ENCODE peak calls at places on chromosome 13, in nine cellular contexts. S is thyroid gland; X is BE2C; D is mucosa of descending colon; N is fibroblast of pulmonary artery; G is nephron progenitor cell; A is CD4-positive, alpha-beta T cell; H is CD8-positive, alpha-beta T cell; O is RWPE2. V is an unnamed sample.
A peak's percentile ranks its signal among the peaks of the same experiment; 100 is the strongest.

GRCh38 chr13:46006688-46007452 is 45.7 kb downstream of the ZC3H13 start:
- DNase-seq in S (no peak), X (no peak), D (no peak), N (no peak), G (no peak), A (no peak), H (no peak), O (no peak), V (no peak)

GRCh38 chr13:77523386-77523785 is 12.1 kb upstream of the SCEL start:
- DNase-seq in S (no peak), X (no peak), D (no peak), N (no peak), G (no peak), A (no peak), H (no peak), O (no peak), V (no peak)

GRCh38 chr13:33637978-33638743 is 179.8 kb upstream of the RFC3 start:
- DNase-seq in S (no peak), X (no peak), D (no peak), N (peak; percentile 53), G (no peak), A (no peak), H (no peak), O (no peak), V (no peak)

GRCh38 chr13:110138700-110139036 is 168.3 kb downstream of the COL4A1 start:
- DNase-seq in S (no peak), X (no peak), D (no peak), N (no peak), G (no peak), A (no peak), H (no peak), O (no peak), V (no peak)

GRCh38 chr13:39915418-39915817 is 260.0 kb downstream of the COG6 start:
- DNase-seq in S (no peak), X (no peak), D (no peak), N (no peak), G (no peak), A (no peak), H (no peak), O (no peak), V (no peak)

GRCh38 chr13:23140492-23140891 is 40.3 kb upstream of the SGCG start:
- DNase-seq in S (no peak), X (no peak), D (no peak), N (no peak), G (no peak), A (no peak), H (no peak), O (no peak), V (no peak)

GRCh38 chr13:23828866-23829265 is 60.3 kb downstream of the MIPEP start:
- DNase-seq in S (no peak), X (no peak), D (no peak), N (peak; percentile 51), G (no peak), A (no peak), H (no peak), O (no peak), V (no peak)

GRCh38 chr13:109708014-109708617 is 78.3 kb downstream of the IRS2 start:
- DNase-seq in S (no peak), X (no peak), D (no peak), N (no peak), G (no peak), A (no peak), H (no peak), O (no peak), V (no peak)

GRCh38 chr13:111597041-111598017 is 276.9 kb downstream of the TEX29 start:
- DNase-seq in S (no peak), X (no peak), D (no peak), N (no peak), G (no peak), A (no peak), H (no peak), O (no peak), V (no peak)

GRCh38 chr13:52974711-52975110 is 53.9 kb upstream of the OLFM4 start:
- DNase-seq in S (no peak), X (no peak), D (no peak), N (no peak), G (no peak), A (no peak), H (no peak), O (no peak), V (no peak)

DNA sequence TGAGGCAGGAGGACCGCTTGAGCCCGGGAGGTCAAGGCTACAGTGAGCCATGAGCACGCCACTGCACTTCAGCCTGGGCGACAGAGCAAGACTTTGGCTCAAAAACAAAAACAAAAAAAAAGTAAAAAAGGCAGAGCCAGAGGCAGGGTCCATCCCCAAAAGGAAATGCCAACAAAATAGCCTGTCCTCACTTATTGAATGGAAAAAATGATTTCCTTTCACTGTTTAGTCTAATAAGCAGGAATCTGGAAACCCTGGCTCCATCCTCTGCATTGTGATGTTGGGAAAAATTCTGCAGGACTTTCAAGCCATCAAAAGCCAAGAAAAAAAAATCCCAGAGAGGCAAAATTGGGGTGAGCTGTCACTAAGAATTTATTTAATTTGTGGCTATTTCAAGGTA is 23.2 kb downstream of the ZIC5 start:
- DNase-seq in S (no peak), X (no peak), D (no peak), N (no peak), G (no peak), A (no peak), H (no peak), O (no peak), V (no peak)
- TF ChIP-seq CTCF in S (no peak), X (no peak), D (no peak), N (no peak), G (no peak), A (no peak), H (no peak), O (no peak), V (no peak)

DNA sequence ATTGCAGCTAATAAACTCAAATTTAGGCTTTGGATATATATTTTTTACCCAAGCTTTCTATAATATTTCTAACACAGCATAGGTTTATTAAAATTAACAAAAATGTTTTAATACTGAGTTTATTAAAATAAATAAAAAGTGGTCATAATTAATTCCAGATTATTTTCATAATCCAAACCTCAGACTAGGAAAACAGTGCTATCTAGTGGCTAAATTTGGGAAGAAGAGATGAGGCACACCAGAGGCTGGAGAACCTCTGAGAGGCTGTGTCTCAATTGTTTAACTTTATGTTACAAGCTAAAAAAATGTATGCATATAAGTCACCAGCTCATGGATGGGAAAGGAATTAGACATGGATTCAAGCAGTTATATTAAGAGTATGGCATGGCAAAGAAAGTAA is 392.5 kb downstream of the DIAPH3 start:
- DNase-seq in S (no peak), X (no peak), D (no peak), N (peak; percentile 47), G (no peak), A (no peak), H (no peak), O (no peak), V (no peak)
- TF ChIP-seq CTCF in S (no peak), X (peak; percentile 82), D (no peak), N (peak; percentile 79), G (peak; percentile 54), A (no peak), H (no peak), O (peak; percentile 78), V (no peak)

DNA sequence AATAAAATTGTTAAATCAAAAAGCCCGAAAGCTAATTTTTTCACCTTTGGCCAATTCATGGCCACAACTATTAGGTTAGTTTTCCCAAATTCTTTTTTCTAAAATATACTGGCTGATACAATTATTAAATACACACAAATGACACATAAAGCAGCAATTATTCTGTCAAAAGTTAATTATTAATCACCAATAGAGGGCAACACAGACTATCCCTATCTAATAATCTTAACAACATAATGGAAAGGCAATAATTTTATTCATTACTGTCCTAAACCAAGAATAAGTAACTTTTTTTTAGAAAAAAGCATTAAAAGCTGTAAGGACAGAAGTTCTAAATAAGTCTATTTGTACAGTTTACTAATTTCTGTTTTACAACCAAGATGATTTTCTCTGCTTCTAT is 51.7 kb downstream of the KATNAL1 start:
- DNase-seq in S (no peak), X (no peak), D (no peak), N (peak; percentile 15), G (no peak), A (no peak), H (no peak), O (no peak), V (no peak)
- TF ChIP-seq CTCF in S (no peak), X (no peak), D (no peak), N (no peak), G (no peak), A (peak; percentile 14), H (no peak), O (peak; percentile 37), V (no peak)

DNA sequence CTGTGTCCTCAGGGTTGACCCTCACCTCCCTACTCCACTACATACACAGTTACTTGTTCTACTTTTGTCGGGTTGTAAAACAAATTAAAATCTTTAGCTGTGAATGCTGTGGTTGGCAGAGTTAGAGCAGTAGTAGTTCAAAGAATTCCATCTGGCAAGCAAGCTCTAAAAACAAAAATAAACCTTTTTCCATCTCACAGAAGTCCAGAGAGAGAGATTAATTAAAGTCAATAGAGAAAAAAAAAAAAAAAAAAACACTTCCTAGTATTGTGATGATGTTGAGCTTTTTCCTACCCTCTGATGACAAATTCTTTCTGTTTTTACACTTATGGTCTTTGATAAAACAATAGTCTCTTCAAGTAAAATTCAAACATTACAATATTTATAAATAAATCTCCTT is 338.4 kb downstream of the PCDH17 start:
- DNase-seq in S (no peak), X (no peak), D (no peak), N (no peak), G (no peak), A (no peak), H (no peak), O (no peak), V (no peak)
- TF ChIP-seq CTCF in S (no peak), X (no peak), D (no peak), N (no peak), G (no peak), A (no peak), H (no peak), O (no peak), V (no peak)